ENCODE peak calls at places on chromosomes 3 and 15, in four cellular contexts. L, S, W and N are unnamed samples.
A peak's percentile ranks its signal among the peaks of the same experiment; 100 is the strongest.

GRCh38 chr15:45399381-45400212 is 21.3 kb upstream of the GATM start:
- DNase-seq in L (peak; percentile 67), S (no peak), W (no peak), N (no peak)

GRCh38 chr3:46998121-46998851 is 18.8 kb downstream of the NBEAL2 start:
- DNase-seq in L (peak; percentile 69), S (peak; percentile 38), W (peak; percentile 93), N (no peak)

GRCh38 chr3:171347017-171347979 is 112.9 kb downstream of the TNIK start:
- DNase-seq in L (no peak), S (no peak), W (no peak), N (no peak)

GRCh38 chr3:45082139-45082538 is 56.0 kb downstream of the CLEC3B start:
- DNase-seq in L (no peak), S (no peak), W (no peak), N (no peak)

GRCh38 chr15:40291088-40291574 is 8.3 kb upstream of the ANKRD63 start:
- DNase-seq in L (peak; percentile 38), S (no peak), W (peak; percentile 71), N (no peak)

GRCh38 chr3:4030567-4030966 is 231.3 kb downstream of the LRRN1 start:
- DNase-seq in L (no peak), S (no peak), W (no peak), N (no peak)

GRCh38 chr3:175270199-175270837 is 411.2 kb downstream of the NAALADL2 start:
- DNase-seq in L (no peak), S (no peak), W (no peak), N (no peak)

GRCh38 chr15:72998681-72999466 is 53.4 kb upstream of the NEO1 start:
- DNase-seq in L (no peak), S (no peak), W (peak; percentile 14), N (no peak)

GRCh38 chr3:97763586-97764148 is 891 bp upstream of the ARL6 start:
- DNase-seq in L (peak; percentile 0), S (no peak), W (no peak), N (no peak)

GRCh38 chr3:45794177-45794560 is 2.2 kb downstream of the SLC6A20 start:
- DNase-seq in L (no peak), S (no peak), W (no peak), N (no peak)

GRCh38 chr3:144746631-144747030 is 775.0 kb downstream of the DIPK2A start:
- DNase-seq in L (no peak), S (no peak), W (no peak), N (no peak)

GRCh38 chr15:85865070-85865684 is 70.5 kb upstream of the KLHL25 start:
- DNase-seq in L (peak; percentile 67), S (no peak), W (peak; percentile 87), N (no peak)

GRCh38 chr3:50525987-50526386 is 22.6 kb upstream of the CACNA2D2 start:
- DNase-seq in L (peak; percentile 19), S (no peak), W (peak; percentile 86), N (peak; percentile 26)

GRCh38 chr3:38551026-38551832 is 55.1 kb downstream of the EXOG start:
- DNase-seq in L (no peak), S (no peak), W (peak; percentile 15), N (no peak)

GRCh38 chr15:35410775-35411174 is 135.2 kb downstream of the DPH6 start:
- DNase-seq in L (no peak), S (no peak), W (no peak), N (no peak)

GRCh38 chr3:99128740-99129505 is 227.4 kb upstream of the DCBLD2 start:
- DNase-seq in L (peak; percentile 23), S (no peak), W (no peak), N (peak; percentile 90)

GRCh38 chr3:173789530-173789929 is 392.0 kb downstream of the NLGN1 start:
- DNase-seq in L (no peak), S (no peak), W (no peak), N (peak; percentile 3)

GRCh38 chr3:133474251-133474801 is 74.5 kb downstream of the BFSP2 start:
- DNase-seq in L (no peak), S (peak; percentile 42), W (no peak), N (no peak)

GRCh38 chr15:48965972-48966371 is 2.3 kb upstream of the SHC4 start:
- DNase-seq in L (peak; percentile 56), S (no peak), W (no peak), N (peak; percentile 61)

GRCh38 chr15:52790166-52790708 is at the start of gene ONECUT1:
- DNase-seq in L (peak; percentile 63), S (no peak), W (peak; percentile 82), N (no peak)

GRCh38 chr3:88142094-88142624 is 7.6 kb upstream of the C3orf38 start:
- DNase-seq in L (no peak), S (no peak), W (no peak), N (no peak)

GRCh38 chr3:182294256-182294655 is 499.0 kb upstream of the ATP11B start:
- DNase-seq in L (no peak), S (no peak), W (no peak), N (no peak)

GRCh38 chr3:130925628-130926027 is 31.7 kb downstream of the ATP2C1 start:
- DNase-seq in L (peak; percentile 28), S (no peak), W (no peak), N (no peak)

GRCh38 chr3:123031051-123031450 is 3.5 kb upstream of the SEMA5B start:
- DNase-seq in L (no peak), S (no peak), W (no peak), N (no peak)

GRCh38 chr3:195180490-195181106 is 90.4 kb downstream of the XXYLT1 start:
- DNase-seq in L (no peak), S (no peak), W (no peak), N (no peak)
- H3K27ac ChIP-seq in L (no peak overlapping the region), S (peak overlapping the region; percentile 70), W (no peak overlapping the region), N (no peak overlapping the region)

DNA sequence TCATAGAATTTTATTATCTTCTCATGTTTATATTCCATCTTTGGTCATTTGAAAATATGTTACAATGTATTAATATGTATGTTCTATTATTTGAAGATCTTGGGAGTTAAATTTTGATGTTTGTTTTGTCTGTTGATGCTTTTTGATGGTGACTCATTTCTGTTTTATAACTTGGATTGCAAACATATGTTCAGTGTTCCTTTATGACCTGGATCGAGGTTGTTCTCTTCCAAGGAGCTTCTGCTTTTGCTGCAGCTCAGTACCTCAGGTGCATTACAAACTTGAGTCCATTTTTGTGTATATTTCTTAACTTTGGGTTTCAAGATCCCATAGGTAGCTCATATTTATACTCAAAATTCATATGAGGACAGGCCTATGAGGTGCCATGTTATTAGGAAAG is 37.1 kb downstream of the ESYT3 start:
- DNase-seq in L (no peak), S (no peak), W (no peak), N (no peak)
- H3K27ac ChIP-seq in L (no peak overlapping the region), S (peak overlapping the region; percentile 94), W (no peak overlapping the region), N (no peak overlapping the region)

DNA sequence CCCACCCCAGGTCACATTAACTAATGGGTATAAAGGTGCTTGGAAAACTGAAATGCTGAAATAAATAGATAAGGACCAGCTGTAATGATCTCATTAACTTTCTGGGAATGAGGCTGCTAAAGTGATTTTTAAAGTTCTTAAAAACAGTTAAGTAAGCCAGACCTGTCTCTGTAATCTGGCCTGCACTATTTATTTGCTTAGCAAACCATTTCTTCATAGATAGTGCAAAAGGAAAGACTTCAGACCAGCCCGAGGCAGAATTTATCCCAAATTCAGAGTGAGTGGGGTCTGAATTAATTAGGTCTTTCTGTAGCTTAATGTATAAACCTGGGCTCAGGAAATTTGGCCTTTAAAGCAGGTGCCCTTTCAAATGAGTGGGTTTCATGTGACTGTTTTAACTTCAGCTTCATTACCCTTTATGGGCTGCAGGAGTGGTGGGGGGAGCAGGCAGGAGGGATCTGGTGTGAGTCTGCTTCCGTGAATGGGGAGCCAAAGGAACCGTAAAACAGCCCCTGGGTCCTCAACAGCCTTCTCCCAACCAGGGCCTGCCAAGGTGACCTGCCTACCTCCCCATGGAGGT is 31.4 kb downstream of the MAGEF1 start:
- DNase-seq in L (no peak), S (no peak), W (no peak), N (no peak)
- H3K27ac ChIP-seq in L (no peak overlapping the region), S (no peak overlapping the region), W (no peak overlapping the region), N (no peak overlapping the region)

GRCh38 chr3:66405701-66406091 is 95.1 kb downstream of the LRIG1 start:
- DNase-seq in L (no peak), S (peak; percentile 71), W (no peak), N (no peak)
- H3K27ac ChIP-seq in L (no peak overlapping the region), S (peak overlapping the region; percentile 92), W (no peak overlapping the region), N (no peak overlapping the region)

GRCh38 chr3:104909721-104910120 is 457.0 kb upstream of the ALCAM start:
- DNase-seq in L (no peak), S (no peak), W (no peak), N (no peak)
- H3K27ac ChIP-seq in L (no peak overlapping the region), S (no peak overlapping the region), W (no peak overlapping the region), N (peak overlapping the region; percentile 77)

GRCh38 chr3:111768571-111769100 is 90.4 kb upstream of the PHLDB2 start:
- DNase-seq in L (peak; percentile 81), S (no peak), W (no peak), N (peak; percentile 63)
- H3K27ac ChIP-seq in L (peak overlapping the region; percentile 61), S (no peak overlapping the region), W (no peak overlapping the region), N (peak overlapping the region; percentile 58)

GRCh38 chr3:48999085-48999858 is 7.9 kb upstream of the WDR6 start:
- DNase-seq in L (no peak), S (no peak), W (no peak), N (no peak)
- H3K27ac ChIP-seq in L (no peak overlapping the region), S (no peak overlapping the region), W (no peak overlapping the region), N (no peak overlapping the region)

GRCh38 chr3:14391033-14391432 is 11.4 kb upstream of the SLC6A6 start:
- DNase-seq in L (peak; percentile 70), S (peak; percentile 88), W (no peak), N (no peak)
- H3K27ac ChIP-seq in L (peak overlapping the region; percentile 32), S (peak overlapping the region; percentile 90), W (no peak overlapping the region), N (no peak overlapping the region)

GRCh38 chr3:125128861-125129501 is 73.2 kb upstream of the HEG1 start:
- DNase-seq in L (no peak), S (no peak), W (no peak), N (no peak)
- H3K27ac ChIP-seq in L (peak overlapping the region; percentile 40), S (no peak overlapping the region), W (no peak overlapping the region), N (no peak overlapping the region)

DNA sequence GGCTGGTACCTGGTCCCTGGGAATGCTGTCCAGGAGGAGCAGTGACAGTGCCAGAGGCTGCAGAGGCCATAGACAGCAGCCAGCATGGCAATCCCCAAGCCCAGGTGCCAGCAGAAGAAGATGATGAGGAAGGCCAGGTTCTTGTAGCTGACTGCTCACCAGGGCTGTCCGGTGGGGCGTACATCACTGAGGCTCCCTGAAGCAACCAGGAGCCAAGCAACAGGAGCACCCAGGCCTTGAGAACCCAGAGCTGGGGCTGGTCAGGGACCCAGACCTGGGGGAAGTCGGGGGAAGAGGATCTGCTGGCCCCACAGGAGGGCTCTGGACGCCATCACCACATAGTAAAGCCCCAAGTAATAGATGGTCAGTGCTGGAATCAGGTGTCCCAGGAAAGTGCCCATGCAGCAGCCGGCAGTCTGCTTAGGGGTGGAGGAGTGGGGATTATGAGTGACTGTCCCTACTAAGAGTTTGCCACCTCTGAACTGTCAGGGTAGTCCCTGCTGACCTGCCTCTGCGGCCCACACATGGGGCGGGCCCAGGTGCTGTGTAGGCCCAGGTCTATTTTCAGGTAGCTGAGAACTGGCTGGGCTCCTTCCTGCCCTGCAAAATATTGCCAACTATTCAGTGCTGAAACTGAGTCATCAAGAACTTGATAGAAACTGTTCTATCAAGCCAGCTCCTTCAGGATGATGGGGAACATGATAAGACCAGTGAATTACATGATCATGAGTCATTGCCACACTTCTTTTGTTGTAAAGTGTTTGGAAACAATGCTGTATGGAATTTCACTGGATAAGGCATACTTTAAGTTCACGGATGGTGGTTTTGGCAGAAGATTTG is 68.7 kb downstream of the CHRD start:
- DNase-seq in L (peak; percentile 53), S (no peak), W (no peak), N (peak; percentile 90)
- H3K27ac ChIP-seq in L (peak overlapping the region; percentile 22), S (no peak overlapping the region), W (no peak overlapping the region), N (peak overlapping the region; percentile 32)